ENCODE peak calls at places on chromosome 11, in nine cellular contexts. G is testis, I is GM06990, H is RWPE1, W is HFF-Myc, P is astrocyte of the spinal cord, J is upper lobe of right lung, Y is nephron progenitor cell, X is uterus. T is an unnamed sample.

GRCh38 chr11:1049431-1049891 is 12.9 kb upstream of the MUC6 start:
- DNase-seq in G (no peak), I (no peak), H (no peak), W (no peak), P (no peak), J (peak; percentile 83), Y (no peak), X (no peak), T (no peak)

GRCh38 chr11:107857550-107858216 is 904 bp downstream of the SLC35F2 start:
- DNase-seq in G (no peak), I (no peak), H (no peak), W (no peak), P (peak; percentile 32), J (peak; percentile 69), Y (no peak), X (no peak), T (peak; percentile 11)

GRCh38 chr11:13440100-13440855 is 22.7 kb downstream of the BTBD10 start:
- DNase-seq in G (no peak), I (no peak), H (peak; percentile 81), W (peak; percentile 76), P (peak; percentile 93), J (no peak), Y (no peak), X (no peak), T (no peak)

GRCh38 chr11:63761870-63762661 is 6.5 kb downstream of the ZFTA start:
- DNase-seq in G (no peak), I (peak; percentile 9), H (no peak), W (no peak), P (no peak), J (no peak), Y (peak; percentile 40), X (peak; percentile 29), T (peak; percentile 35)

GRCh38 chr11:83659466-83659865 is 373.3 kb upstream of the CCDC90B start:
- DNase-seq in G (no peak), I (no peak), H (no peak), W (no peak), P (no peak), J (no peak), Y (no peak), X (no peak), T (no peak)

GRCh38 chr11:132721526-132721925 is 810.8 kb downstream of the OPCML start:
- DNase-seq in G (no peak), I (no peak), H (no peak), W (no peak), P (no peak), J (no peak), Y (no peak), X (no peak), T (no peak)

GRCh38 chr11:1368216-1368615 is 21.5 kb upstream of the BRSK2 start:
- DNase-seq in G (no peak), I (no peak), H (no peak), W (no peak), P (no peak), J (no peak), Y (no peak), X (no peak), T (no peak)

GRCh38 chr11:134538793-134539192 is 126.8 kb upstream of the B3GAT1 start:
- DNase-seq in G (no peak), I (no peak), H (no peak), W (no peak), P (no peak), J (peak; percentile 46), Y (no peak), X (no peak), T (no peak)

GRCh38 chr11:33919645-33920044 is 27.8 kb upstream of the LMO2 start:
- DNase-seq in G (no peak), I (no peak), H (no peak), W (no peak), P (no peak), J (no peak), Y (no peak), X (no peak), T (no peak)

GRCh38 chr11:3102641-3102921 is 45.4 kb upstream of the CARS1 start:
- DNase-seq in G (no peak), I (no peak), H (no peak), W (no peak), P (no peak), J (peak; percentile 29), Y (no peak), X (no peak), T (no peak)

GRCh38 chr11:121328967-121329653 is 36.5 kb downstream of the SC5D start:
- DNase-seq in G (no peak), I (peak; percentile 23), H (no peak), W (no peak), P (no peak), J (no peak), Y (no peak), X (no peak), T (no peak)

GRCh38 chr11:848380-848931 is 5.8 kb downstream of the TSPAN4 start:
- DNase-seq in G (no peak), I (no peak), H (no peak), W (no peak), P (no peak), J (peak; percentile 81), Y (peak; percentile 68), X (no peak), T (peak; percentile 70)

GRCh38 chr11:95067042-95067827 is 516 bp downstream of the SRSF8 start:
- DNase-seq in G (peak; percentile 85), I (peak; percentile 86), H (peak; percentile 51), W (no peak), P (peak; percentile 77), J (peak; percentile 92), Y (peak; percentile 81), X (peak; percentile 90), T (peak; percentile 86)
- TF ChIP-seq CTCF in G (peak; percentile 32), I (peak; percentile 52), H (peak; percentile 58), W (peak; percentile 35), P (peak; percentile 55), J (peak; percentile 68), Y (peak; percentile 37), X (peak; percentile 51), T (peak; percentile 30)

GRCh38 chr11:17564687-17565042 is 17.6 kb downstream of the OTOG start:
- DNase-seq in G (no peak), I (no peak), H (no peak), W (no peak), P (no peak), J (no peak), Y (no peak), X (no peak), T (no peak)
- TF ChIP-seq CTCF in G (no peak), I (peak; percentile 52), H (no peak), W (peak; percentile 40), P (peak; percentile 23), J (no peak), Y (peak; percentile 24), X (no peak), T (peak; percentile 35)

GRCh38 chr11:42631223-42631843 is 680.5 kb upstream of the API5 start:
- DNase-seq in G (peak; percentile 37), I (no peak), H (peak; percentile 9), W (no peak), P (peak; percentile 21), J (no peak), Y (no peak), X (no peak), T (no peak)
- TF ChIP-seq CTCF in G (no peak), I (peak; percentile 16), H (no peak), W (no peak), P (no peak), J (no peak), Y (peak; percentile 30), X (no peak), T (no peak)

GRCh38 chr11:126768702-126769101 is 231.9 kb downstream of the KIRREL3 start:
- DNase-seq in G (no peak), I (no peak), H (no peak), W (no peak), P (no peak), J (no peak), Y (no peak), X (no peak), T (no peak)

GRCh38 chr11:126765196-126765595 is 235.4 kb downstream of the KIRREL3 start:
- DNase-seq in G (no peak), I (no peak), H (no peak), W (no peak), P (no peak), J (no peak), Y (no peak), X (no peak), T (no peak)

GRCh38 chr11:126766425-126766824 is 234.1 kb downstream of the KIRREL3 start:
- DNase-seq in G (no peak), I (no peak), H (no peak), W (no peak), P (no peak), J (no peak), Y (no peak), X (no peak), T (no peak)

GRCh38 chr11:126764221-126764620 is 236.3 kb downstream of the KIRREL3 start:
- DNase-seq in G (no peak), I (no peak), H (no peak), W (no peak), P (no peak), J (no peak), Y (no peak), X (no peak), T (no peak)
- TF ChIP-seq CTCF in G (no peak), I (peak; percentile 14), H (no peak), W (no peak), P (peak; percentile 30), J (no peak), Y (no peak), X (no peak), T (no peak)

GRCh38 chr11:31764766-31765165 is 46.4 kb downstream of the PAX6 start:
- DNase-seq in G (no peak), I (no peak), H (no peak), W (no peak), P (no peak), J (no peak), Y (no peak), X (no peak), T (no peak)

GRCh38 chr11:31757245-31757835 is 53.8 kb downstream of the PAX6 start:
- DNase-seq in G (no peak), I (no peak), H (no peak), W (no peak), P (no peak), J (no peak), Y (no peak), X (no peak), T (no peak)

GRCh38 chr11:31764186-31764730 is 46.9 kb downstream of the PAX6 start:
- DNase-seq in G (no peak), I (no peak), H (no peak), W (no peak), P (no peak), J (no peak), Y (no peak), X (no peak), T (no peak)

GRCh38 chr11:31763296-31763695 is 47.8 kb downstream of the PAX6 start:
- DNase-seq in G (no peak), I (no peak), H (no peak), W (no peak), P (no peak), J (no peak), Y (no peak), X (no peak), T (no peak)

GRCh38 chr11:31761636-31762035 is 49.5 kb downstream of the PAX6 start:
- DNase-seq in G (no peak), I (no peak), H (no peak), W (no peak), P (no peak), J (no peak), Y (no peak), X (no peak), T (no peak)
- TF ChIP-seq CTCF in G (no peak), I (no peak), H (no peak), W (no peak), P (no peak), J (no peak), Y (no peak), X (no peak), T (no peak)

GRCh38 chr11:66268953-66269906 is 791 bp downstream of the RAB1B start:
- DNase-seq in G (no peak), I (no peak), H (peak; percentile 20), W (peak; percentile 30), P (peak; percentile 23), J (peak; percentile 73), Y (peak; percentile 50), X (no peak), T (no peak)
- TF ChIP-seq CTCF in G (no peak), I (peak; percentile 25), H (no peak), W (peak; percentile 27), P (peak; percentile 36), J (peak; percentile 7), Y (no peak), X (no peak), T (peak; percentile 41)